ENCODE peak calls at places on chromosomes 3 and 15, in ten cellular contexts. D is NCI-H774; T is left ventricle myocardium superior; O is activated CD8-positive, alpha-beta memory T cell treated with anti-CD3 and anti-CD28 coated beads for 1 hour; G is stromal cell of bone marrow; A is activated effector memory CD4-positive, alpha-beta T cell treated with anti-CD3 and anti-CD28 coated beads, Interleukin-2, amount 50 U/mL, for 16 hours; C is SW 1271; R is endothelial cell; B is left colon; U is cardiac muscle cell. F is an unnamed sample.

GRCh38 chr3:114928989-114929620 is 218.0 kb downstream of the ZBTB20 start:
- DNase-seq in D (no peak), T (no peak), O (no peak), G (no peak), A (no peak), C (no peak), R (no peak), B (no peak), U (no peak), F (no peak)

GRCh38 chr3:123602325-123602724 is 17.5 kb upstream of the HACD2 start:
- DNase-seq in D (no peak), T (no peak), O (no peak), G (no peak), A (no peak), C (peak), R (no peak), B (peak), U (no peak), F (no peak)

GRCh38 chr15:72671531-72671930 is 14.5 kb downstream of the HIGD2B start:
- DNase-seq in D (no peak), T (no peak), O (no peak), G (no peak), A (no peak), C (no peak), R (no peak), B (no peak), U (no peak), F (no peak)

GRCh38 chr3:46214751-46215352 is 6.7 kb upstream of the CCR1 start:
- DNase-seq in D (no peak), T (no peak), O (no peak), G (no peak), A (no peak), C (no peak), R (peak), B (no peak), U (peak), F (no peak)

GRCh38 chr3:121757812-121758545 is 8.4 kb upstream of the GOLGB1 start:
- DNase-seq in D (no peak), T (no peak), O (no peak), G (no peak), A (no peak), C (no peak), R (no peak), B (no peak), U (no peak), F (no peak)

GRCh38 chr3:3772920-3773319 is 26.3 kb upstream of the LRRN1 start:
- DNase-seq in D (no peak), T (peak), O (no peak), G (no peak), A (no peak), C (no peak), R (no peak), B (no peak), U (no peak), F (no peak)

GRCh38 chr3:112376996-112377395 is 44.0 kb downstream of the CD200 start:
- DNase-seq in D (no peak), T (no peak), O (no peak), G (peak), A (no peak), C (no peak), R (no peak), B (no peak), U (no peak), F (no peak)

GRCh38 chr15:99721104-99721778 is 12.0 kb downstream of the LYSMD4 start:
- DNase-seq in D (no peak), T (no peak), O (no peak), G (no peak), A (no peak), C (no peak), R (no peak), B (no peak), U (no peak), F (no peak)

GRCh38 chr3:186790261-186790981 is 7.0 kb downstream of the EIF4A2 start:
- DNase-seq in D (no peak), T (no peak), O (no peak), G (no peak), A (no peak), C (peak), R (no peak), B (no peak), U (peak), F (peak)

GRCh38 chr15:84659904-84660781 is 2.1 kb upstream of the NMB start:
- DNase-seq in D (no peak), T (no peak), O (no peak), G (no peak), A (no peak), C (no peak), R (no peak), B (no peak), U (peak), F (no peak)

GRCh38 chr3:65785065-65785645 is 253.6 kb downstream of the MAGI1 start:
- DNase-seq in D (no peak), T (no peak), O (no peak), G (peak), A (no peak), C (peak), R (peak), B (no peak), U (peak), F (peak)

GRCh38 chr15:39786444-39787056 is 3.9 kb upstream of the FSIP1 start:
- DNase-seq in D (peak), T (no peak), O (no peak), G (peak), A (no peak), C (peak), R (no peak), B (no peak), U (peak), F (peak)

GRCh38 chr3:12729313-12729676 is 29.8 kb downstream of the TMEM40 start:
- DNase-seq in D (no peak), T (peak), O (no peak), G (no peak), A (no peak), C (no peak), R (no peak), B (no peak), U (peak), F (peak)

GRCh38 chr3:142288032-142288638 is 62.8 kb upstream of the GK5 start:
- DNase-seq in D (no peak), T (no peak), O (no peak), G (no peak), A (no peak), C (no peak), R (no peak), B (no peak), U (no peak), F (no peak)